ENCODE peak calls at places on chromosomes 1 and 21, in four cellular contexts. H is cardiac muscle cell, G is AG09309, R is psoas muscle. E is an unnamed sample.
A peak's percentile ranks its signal among the peaks of the same experiment; 100 is the strongest.

GRCh38 chr1:75559800-75560199 is 51.1 kb downstream of the SLC44A5 start:
- DNase-seq in H (no peak), G (no peak), R (no peak), E (no peak)

GRCh38 chr1:170518965-170519364 is 13.0 kb upstream of the GORAB start:
- DNase-seq in H (no peak), G (no peak), R (no peak), E (no peak)

GRCh38 chr1:244092293-244093264 is 41.5 kb downstream of the ZBTB18 start:
- DNase-seq in H (no peak), G (no peak), R (no peak), E (peak; percentile 31)

GRCh38 chr21:20418353-20418752 is 579.9 kb upstream of the NCAM2 start:
- DNase-seq in H (no peak), G (no peak), R (no peak), E (no peak)

GRCh38 chr21:45863751-45864150 is 117.8 kb upstream of the COL6A1 start:
- DNase-seq in H (no peak), G (no peak), R (no peak), E (no peak)

GRCh38 chr1:179126338-179127060 is 44.6 kb downstream of the TOR3A start:
- DNase-seq in H (no peak), G (no peak), R (no peak), E (no peak)

GRCh38 chr1:17503146-17503545 is 36.4 kb upstream of the ARHGEF10L start:
- DNase-seq in H (no peak), G (no peak), R (no peak), E (no peak)

GRCh38 chr1:20731057-20731991 is 1.2 kb downstream of the SH2D5 start:
- DNase-seq in H (peak; percentile 14), G (no peak), R (no peak), E (no peak)

GRCh38 chr1:33275200-33275599 is 18.9 kb downstream of the ZNF362 start:
- DNase-seq in H (no peak), G (no peak), R (no peak), E (no peak)

GRCh38 chr1:169604781-169605560 is 18.7 kb upstream of the F5 start:
- DNase-seq in H (no peak), G (no peak), R (no peak), E (no peak)

GRCh38 chr1:97334454-97334853 is 586.4 kb downstream of the DPYD start:
- DNase-seq in H (no peak), G (peak; percentile 63), R (no peak), E (peak; percentile 71)

GRCh38 chr1:150619576-150620509 is 9.6 kb downstream of the ENSA start:
- DNase-seq in H (no peak), G (peak; percentile 61), R (no peak), E (no peak)

GRCh38 chr1:225155555-225155954 is 226.1 kb downstream of the DNAH14 start:
- DNase-seq in H (no peak), G (no peak), R (no peak), E (no peak)

GRCh38 chr1:25048728-25049127 is 118.7 kb upstream of the RUNX3 start:
- DNase-seq in H (no peak), G (no peak), R (no peak), E (no peak)

GRCh38 chr1:70475023-70475422 is 64.0 kb downstream of the CTH start:
- DNase-seq in H (no peak), G (peak; percentile 40), R (no peak), E (no peak)

GRCh38 chr1:244992833-244993232 is 128.5 kb upstream of the HNRNPU start:
- DNase-seq in H (no peak), G (peak; percentile 3), R (no peak), E (no peak)

GRCh38 chr1:230682274-230682673 is 31.6 kb downstream of the AGT start:
- DNase-seq in H (peak; percentile 67), G (no peak), R (no peak), E (no peak)

GRCh38 chr1:163182330-163182949 is 20.3 kb downstream of the RGS5 start:
- DNase-seq in H (no peak), G (no peak), R (no peak), E (no peak)

GRCh38 chr1:98027044-98027443 is 106.2 kb upstream of the DPYD start:
- DNase-seq in H (no peak), G (no peak), R (no peak), E (no peak)

GRCh38 chr1:41895552-41895951 is 23.2 kb downstream of the HIVEP3 start:
- DNase-seq in H (no peak), G (no peak), R (no peak), E (no peak)

GRCh38 chr1:63322944-63323865 is 838 bp downstream of the FOXD3 start:
- DNase-seq in H (peak; percentile 41), G (no peak), R (no peak), E (no peak)

GRCh38 chr1:182002570-182002969 is 58.9 kb downstream of the ZNF648 start:
- DNase-seq in H (no peak), G (no peak), R (no peak), E (no peak)

GRCh38 chr1:36088265-36088576 is 471 bp upstream of the ADPRS start:
- DNase-seq in H (no peak), G (no peak), R (no peak), E (no peak)

GRCh38 chr1:32816676-32817158 is 441 bp downstream of the YARS1 start:
- DNase-seq in H (peak; percentile 45), G (no peak), R (peak; percentile 49), E (no peak)

GRCh38 chr1:185694081-185694480 is 40.1 kb upstream of the HMCN1 start:
- DNase-seq in H (no peak), G (no peak), R (no peak), E (no peak)

GRCh38 chr1:2859219-2859880 is 57.9 kb upstream of the TTC34 start:
- DNase-seq in H (no peak), G (no peak), R (peak; percentile 29), E (no peak)

GRCh38 chr1:43446388-43446740 is 7.4 kb downstream of the HYI start:
- DNase-seq in H (no peak), G (no peak), R (peak; percentile 30), E (no peak)

GRCh38 chr21:39564200-39564599 is 48.5 kb upstream of the B3GALT5 start:
- DNase-seq in H (no peak), G (no peak), R (no peak), E (no peak)

GRCh38 chr21:44376606-44377005 is 23.2 kb downstream of the TRPM2 start:
- DNase-seq in H (no peak), G (no peak), R (peak; percentile 22), E (no peak)

GRCh38 chr21:16007933-16008332 is 278.2 kb downstream of the USP25 start:
- DNase-seq in H (no peak), G (no peak), R (no peak), E (no peak)

DNA sequence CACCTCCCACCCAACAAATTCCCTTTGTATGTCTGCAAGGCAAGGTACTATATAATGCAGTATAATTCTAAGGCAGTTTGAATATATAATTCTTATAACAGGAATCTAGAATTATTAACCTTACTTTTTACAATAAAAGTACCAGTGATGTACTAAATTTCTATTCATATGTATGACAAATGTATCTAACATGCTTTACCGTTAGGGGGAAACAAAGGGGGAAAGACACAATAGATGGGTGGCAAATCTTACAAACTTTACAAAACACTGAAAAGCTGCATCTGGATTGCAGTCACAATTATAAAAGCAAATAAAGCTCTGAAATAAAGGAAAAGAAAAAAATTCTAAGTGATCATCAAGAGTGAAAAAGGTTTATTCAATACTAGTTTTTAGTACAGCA is 2.3 kb downstream of the PIK3R3 start:
- DNase-seq in H (no peak), G (no peak), R (no peak), E (no peak)
- TF ChIP-seq CTCF in H (no peak), G (no peak), R (no peak), E (no peak)

GRCh38 chr1:61058477-61059245 is 23.7 kb upstream of the NFIA start:
- DNase-seq in H (no peak), G (no peak), R (no peak), E (no peak)
- H3K4me3 ChIP-seq in H (no peak overlapping the region), G (no peak overlapping the region), R (no peak overlapping the region), E (no peak overlapping the region)

GRCh38 chr1:38013027-38013588 is 574 bp downstream of the UTP11 start:
- DNase-seq in H (no peak), G (peak; percentile 39), R (no peak), E (no peak)

GRCh38 chr1:38009841-38010180 is 2.7 kb upstream of the UTP11 start:
- DNase-seq in H (no peak), G (no peak), R (peak; percentile 57), E (no peak)

GRCh38 chr1:38015978-38016640 is 3.6 kb downstream of the UTP11 start:
- DNase-seq in H (no peak), G (no peak), R (peak; percentile 92), E (no peak)

GRCh38 chr1:38014724-38015424 is 2.3 kb downstream of the UTP11 start:
- DNase-seq in H (no peak), G (no peak), R (peak; percentile 57), E (no peak)

GRCh38 chr1:38014171-38014570 is 1.6 kb downstream of the UTP11 start:
- DNase-seq in H (no peak), G (no peak), R (no peak), E (no peak)
- TF ChIP-seq CTCF in H (peak; percentile 17), G (peak; percentile 33), R (no peak), E (no peak)

GRCh38 chr1:152109231-152109997 is 5.8 kb downstream of the TCHH start:
- DNase-seq in H (no peak), G (no peak), R (no peak), E (no peak)
- H3K4me3 ChIP-seq in H (no peak overlapping the region), G (peak overlapping the region; percentile 10), R (peak overlapping the region; percentile 56), E (peak overlapping the region; percentile 52)

GRCh38 chr1:119718409-119718808 is 6.7 kb downstream of the PHGDH start:
- DNase-seq in H (no peak), G (no peak), R (no peak), E (no peak)
- TF ChIP-seq CTCF in H (no peak), G (no peak), R (no peak), E (no peak)

E was measured in AG04449.